ENCODE peak calls at places on chromosomes 16 and 17, in six cellular contexts. H, F, S, L, V and X are unnamed samples.

GRCh38 chr16:75506567-75506966 is 11.3 kb upstream of the CHST6 start:
- DNase-seq in L (peak; percentile 59), F (peak; percentile 38), S (no peak), H (no peak), V (peak; percentile 52), X (no peak)

GRCh38 chr16:35365675-35366074 is 1906.3 kb downstream of the TP53TG3F start:
- DNase-seq in S (no peak), F (no peak), L (no peak), V (no peak), H (no peak), X (no peak)

GRCh38 chr16:10578474-10579316 is 1.7 kb downstream of the EMP2 start:
- DNase-seq in V (no peak), F (no peak), L (no peak), S (no peak), H (no peak), X (no peak)

GRCh38 chr17:66661411-66661843 is 173.5 kb upstream of the CACNG5 start:
- DNase-seq in S (no peak), V (no peak), L (peak; percentile 56), F (peak; percentile 27), H (no peak), X (no peak)

GRCh38 chr17:14198013-14198412 is 38.6 kb downstream of the CDRT15 start:
- DNase-seq in S (no peak), V (peak; percentile 31), H (peak; percentile 50), L (no peak), F (peak; percentile 37), X (no peak)

GRCh38 chr17:62780951-62781350 is 27.2 kb downstream of the MARCHF10 start:
- DNase-seq in S (no peak), V (no peak), F (peak; percentile 66), H (no peak), L (peak; percentile 68), X (no peak)

GRCh38 chr16:78462261-78463208 is 363.1 kb downstream of the WWOX start:
- DNase-seq in L (no peak), F (no peak), H (no peak), S (no peak), V (no peak), X (no peak)

GRCh38 chr17:13619462-13619861 is 17.7 kb upstream of the HS3ST3A1 start:
- DNase-seq in L (no peak), H (peak; percentile 43), F (no peak), V (no peak), S (no peak), X (no peak)

GRCh38 chr16:21302898-21303528 is 24.9 kb upstream of the CRYM start:
- DNase-seq in S (no peak), V (no peak), F (peak; percentile 74), L (peak; percentile 93), H (no peak), X (no peak)

GRCh38 chr16:89420204-89420603 is 70.2 kb downstream of the ANKRD11 start:
- DNase-seq in S (no peak), V (no peak), L (no peak), H (no peak), F (no peak), X (no peak)

GRCh38 chr16:56910654-56911539 is 21.0 kb upstream of the HERPUD1 start:
- DNase-seq in S (no peak), H (no peak), V (peak; percentile 37), F (peak; percentile 85), L (peak; percentile 93), X (no peak)

DNA sequence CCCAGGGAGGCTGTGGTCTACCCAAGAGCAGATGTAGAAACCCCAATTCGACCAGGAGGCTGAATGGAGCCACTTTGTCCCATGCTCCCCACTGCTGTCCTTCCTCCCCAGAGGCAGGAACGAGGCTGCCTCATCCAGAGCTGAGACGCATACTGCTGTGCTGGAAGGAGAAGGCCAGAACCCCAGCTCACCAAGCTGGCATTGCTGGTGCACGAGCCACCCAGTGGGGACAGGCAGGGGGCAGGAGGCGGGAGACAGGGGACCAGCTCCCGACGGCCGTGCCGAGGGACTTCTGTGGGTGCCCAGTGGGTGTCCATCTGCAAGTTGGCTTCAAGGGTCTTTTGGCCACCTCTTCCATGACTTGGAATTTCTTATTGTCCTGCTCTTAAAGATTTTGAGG is 66.6 kb downstream of the NTN1 start:
- DNase-seq in L (no peak), F (no peak), H (no peak), S (no peak), V (no peak), X (no peak)
- H4K91ac ChIP-seq in L (no peak overlapping the region), F (no peak overlapping the region), H (no peak overlapping the region), S (no peak overlapping the region), V (no peak overlapping the region), X (no peak overlapping the region)

GRCh38 chr17:45302649-45303173 is 14.1 kb downstream of the MAP3K14 start:
- DNase-seq in S (no peak), H (no peak), V (no peak), F (peak; percentile 93), L (peak; percentile 76), X (no peak)
- H4K91ac ChIP-seq in S (no peak overlapping the region), H (no peak overlapping the region), V (no peak overlapping the region), F (peak overlapping the region; percentile 62), L (no peak overlapping the region), X (no peak overlapping the region)

DNA sequence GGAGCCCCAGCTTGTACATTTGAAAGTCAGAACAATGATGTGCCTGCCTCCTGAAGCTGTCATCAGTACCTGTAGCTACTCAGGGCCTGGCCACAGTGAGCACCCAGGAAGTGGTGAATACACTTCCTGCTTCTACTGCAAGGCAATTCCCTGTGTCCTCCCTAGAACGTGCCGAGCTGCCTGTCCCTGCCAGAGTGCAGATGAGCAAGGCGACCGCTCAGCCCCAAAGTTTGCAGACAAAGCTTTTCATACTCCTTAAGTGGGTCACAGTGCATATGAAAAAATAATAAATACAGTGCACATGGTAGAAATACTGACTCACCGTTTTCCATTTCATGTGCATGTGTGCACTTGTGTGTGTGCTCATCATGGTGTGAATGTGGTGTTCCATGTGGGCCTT is 77.3 kb downstream of the MPRIP start:
- DNase-seq in F (peak; percentile 33), V (no peak), S (no peak), H (no peak), L (peak; percentile 86), X (no peak)
- H4K91ac ChIP-seq in F (no peak overlapping the region), V (no peak overlapping the region), S (no peak overlapping the region), H (no peak overlapping the region), L (no peak overlapping the region), X (no peak overlapping the region)

GRCh38 chr17:35428229-35428628 is 4.1 kb downstream of the SLFN12 start:
- DNase-seq in F (no peak), S (no peak), V (no peak), H (no peak), L (no peak), X (no peak)

GRCh38 chr17:35429702-35430101 is 2.6 kb downstream of the SLFN12 start:
- DNase-seq in H (no peak), V (no peak), F (no peak), L (no peak), S (no peak), X (no peak)

DNA sequence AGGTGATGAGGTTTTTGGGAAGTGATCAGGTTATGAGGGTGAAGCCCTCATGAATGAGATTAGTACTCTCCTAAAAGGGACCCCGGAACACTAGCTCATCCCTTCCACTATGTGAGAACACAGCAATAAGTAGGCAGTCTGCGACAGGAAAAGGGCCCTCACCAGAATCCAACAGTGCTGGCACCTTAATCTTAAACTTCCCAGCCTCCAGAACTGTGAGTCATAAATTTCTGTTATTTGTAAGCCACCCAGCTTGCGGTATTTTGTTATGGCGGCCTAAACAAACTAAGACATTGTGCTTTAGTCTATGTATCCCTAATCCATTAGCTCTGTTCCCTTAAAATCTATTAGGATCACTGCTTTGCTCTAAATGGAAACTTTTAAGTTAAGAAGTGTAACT is 8.5 kb downstream of the SLFN12 start:
- DNase-seq in F (peak; percentile 50), H (no peak), V (no peak), S (no peak), L (peak; percentile 36), X (no peak)
- H4K91ac ChIP-seq in F (no peak overlapping the region), H (no peak overlapping the region), V (no peak overlapping the region), S (no peak overlapping the region), L (no peak overlapping the region), X (no peak overlapping the region)